ENCODE peak calls at places on chromosomes 4 and X, in four cellular contexts. T is HFFc6, U is NCI-H1092 treated with DMSO at 0.1 percent for 48 hours, X is ACHN. Z is an unnamed sample.

GRCh38 chr4:7428261-7429068 is 6.3 kb downstream of the PSAPL1 start:
- DNase-seq in X (no peak), T (no peak), U (no peak), Z (no peak)

GRCh38 chr4:10405672-10406071 is 51.6 kb downstream of the ZNF518B start:
- DNase-seq in T (no peak), U (no peak), X (no peak), Z (no peak)

GRCh38 chrX:51568586-51568985 is 50.1 kb downstream of the CENPVL3 start:
- DNase-seq in X (no peak), T (peak; percentile 72), U (no peak), Z (no peak)

GRCh38 chrX:134423606-134424005 is 36.4 kb upstream of the HPRT1 start:
- DNase-seq in U (no peak), X (peak; percentile 19), T (peak; percentile 20), Z (no peak)

GRCh38 chr4:80709082-80709869 is 321.2 kb upstream of the BMP3 start:
- DNase-seq in X (no peak), U (no peak), T (no peak), Z (no peak)

GRCh38 chr4:184288451-184289178 is 70.9 kb upstream of the ENPP6 start:
- DNase-seq in T (no peak), U (no peak), X (no peak), Z (peak; percentile 71)

GRCh38 chrX:110407910-110408545 is 49.4 kb downstream of the RTL9 start:
- DNase-seq in X (peak; percentile 53), T (peak; percentile 46), U (peak; percentile 65), Z (no peak)

GRCh38 chr4:186829740-186830449 is 106.2 kb upstream of the FAT1 start:
- DNase-seq in X (no peak), U (no peak), T (peak; percentile 77), Z (no peak)

GRCh38 chr4:85898236-85898635 is 423.3 kb downstream of the ARHGAP24 start:
- DNase-seq in T (no peak), U (no peak), X (no peak), Z (no peak)

GRCh38 chr4:3485882-3486555 is 22.9 kb downstream of the DOK7 start:
- DNase-seq in X (no peak), T (no peak), U (no peak), Z (no peak)